ENCODE peak calls at places on chromosomes 1 and 21, in five cellular contexts. S is AML-193; M is stimulated activated CD8-positive, alpha-beta memory T cell treated with anti-CD3 and anti-CD28 coated beads, Interleukin-4, amount 100 ng/mL, for 1 hour; R is HCEC 1CT; T is tibial nerve. O is an unnamed sample.

GRCh38 chr1:247360991-247361721 is 29.5 kb upstream of the ZNF496 start:
- DNase-seq in T (peak; percentile 28), S (no peak), M (no peak), R (no peak), O (no peak)

GRCh38 chr1:90067194-90067593 is 72.3 kb downstream of the ZNF326 start:
- DNase-seq in T (no peak), R (no peak), S (no peak), M (no peak), O (no peak)

GRCh38 chr1:248404024-248404423 is 1.2 kb downstream of the OR2T1 start:
- DNase-seq in M (no peak), R (peak; percentile 4), S (no peak), T (no peak), O (no peak)

GRCh38 chr1:55382699-55383377 is 167.7 kb upstream of the USP24 start:
- DNase-seq in T (no peak), M (no peak), R (no peak), S (no peak), O (no peak)

GRCh38 chr21:17139696-17140095 is 373.1 kb upstream of the CXADR start:
- DNase-seq in S (no peak), T (no peak), R (no peak), M (no peak), O (no peak)

GRCh38 chr1:66598670-66599069 is 64.7 kb downstream of the SGIP1 start:
- DNase-seq in T (no peak), R (peak; percentile 83), S (no peak), M (no peak), O (peak; percentile 92)

GRCh38 chr1:39592069-39592468 is 15.5 kb upstream of the PABPC4 start:
- DNase-seq in T (no peak), M (no peak), S (no peak), R (no peak), O (no peak)

GRCh38 chr1:205800470-205800869 is 12.5 kb downstream of the SLC41A1 start:
- DNase-seq in S (no peak), T (no peak), M (no peak), R (no peak), O (no peak)

GRCh38 chr1:24351918-24352637 is 32.9 kb downstream of the GRHL3 start:
- DNase-seq in M (no peak), S (no peak), R (peak; percentile 38), T (no peak), O (no peak)

GRCh38 chr21:34822957-34823356 is 154.2 kb downstream of the CLIC6 start:
- DNase-seq in M (no peak), T (no peak), S (no peak), R (no peak), O (no peak)

GRCh38 chr1:201690528-201690927 is 138.4 kb upstream of the IPO9 start:
- DNase-seq in R (no peak), S (no peak), M (no peak), T (no peak), O (no peak)

GRCh38 chr1:12434174-12434573 is 183.8 kb downstream of the DHRS3 start:
- DNase-seq in T (no peak), R (peak; percentile 68), M (peak; percentile 50), S (no peak), O (peak; percentile 73)

GRCh38 chr1:11671544-11672286 is 7.7 kb downstream of the FBXO6 start:
- DNase-seq in M (no peak), S (no peak), R (no peak), T (no peak), O (no peak)

GRCh38 chr1:59738152-59738551 is 76.6 kb upstream of the HOOK1 start:
- DNase-seq in R (peak; percentile 80), S (no peak), T (no peak), M (no peak), O (no peak)

GRCh38 chr1:178534137-178534868 is 21.4 kb downstream of the TEX35 start:
- DNase-seq in M (no peak), T (no peak), R (no peak), S (no peak), O (no peak)

GRCh38 chr1:224245188-224245587 is 62.1 kb downstream of the DEGS1 start:
- DNase-seq in S (peak; percentile 66), M (no peak), T (peak; percentile 44), R (peak; percentile 55), O (no peak)

GRCh38 chr21:16708431-16708830 is 804.4 kb upstream of the CXADR start:
- DNase-seq in T (no peak), R (peak; percentile 8), S (no peak), M (no peak), O (no peak)

GRCh38 chr1:46527474-46528296 is 23.8 kb downstream of the KNCN start:
- DNase-seq in T (peak; percentile 90), S (peak; percentile 57), M (peak; percentile 49), R (peak; percentile 72), O (no peak)

GRCh38 chr1:19442150-19443096 is 42.9 kb downstream of the CAPZB start:
- DNase-seq in S (no peak), T (no peak), R (no peak), M (no peak), O (no peak)

GRCh38 chr1:4590766-4591165 is 63.6 kb upstream of the AJAP1 start:
- DNase-seq in S (no peak), T (no peak), R (no peak), M (no peak), O (no peak)

GRCh38 chr1:244843148-244843978 is 7.9 kb downstream of the COX20 start:
- DNase-seq in M (no peak), S (no peak), T (no peak), R (no peak), O (no peak)

GRCh38 chr21:44653123-44653522 is 1.3 kb downstream of the KRTAP12-4 start:
- DNase-seq in M (no peak), T (no peak), R (no peak), S (no peak), O (no peak)